ENCODE peak calls at places on chromosome 20, in nine cellular contexts. L is IMR-90, I is psoas muscle, E is uterus, T is fibroblast of lung, B is right lobe of liver, W is keratinocyte, G is K562, Z is pancreas. U is an unnamed sample.

GRCh38 chr20:60080401-60080800 is 122.2 kb downstream of the CDH26 start:
- DNase-seq in G (no peak), E (no peak), Z (no peak), T (no peak), L (no peak), B (no peak), W (no peak), I (no peak), U (no peak)

GRCh38 chr20:2104236-2104635 is 2.6 kb downstream of the STK35 start:
- DNase-seq in I (no peak), G (no peak), Z (no peak), L (no peak), E (no peak), B (no peak), T (no peak), W (no peak), U (no peak)

GRCh38 chr20:46364670-46365482 is 41.5 kb downstream of the ELMO2 start:
- DNase-seq in G (no peak), E (no peak), B (no peak), Z (no peak), W (no peak), L (no peak), I (no peak), T (no peak), U (no peak)

GRCh38 chr20:31560094-31560899 is 44.8 kb upstream of the ID1 start:
- DNase-seq in I (peak; percentile 85), B (peak; percentile 75), W (no peak), L (peak; percentile 86), T (peak; percentile 89), E (peak; percentile 65), G (peak; percentile 72), Z (peak; percentile 77), U (peak; percentile 48)

GRCh38 chr20:49582413-49583334 is 14.7 kb upstream of the PTGIS start:
- DNase-seq in T (no peak), Z (no peak), E (no peak), W (no peak), I (no peak), L (no peak), G (no peak), B (no peak), U (no peak)

GRCh38 chr20:25282034-25282781 is 34.3 kb downstream of the PYGB start:
- DNase-seq in L (no peak), G (no peak), T (no peak), Z (peak; percentile 55), B (peak; percentile 37), E (peak; percentile 10), I (peak; percentile 46), W (no peak), U (peak; percentile 6)

GRCh38 chr20:31985152-31985551 is 17.2 kb downstream of the XKR7 start:
- DNase-seq in E (no peak), I (no peak), W (no peak), B (no peak), G (no peak), T (no peak), L (no peak), Z (no peak), U (no peak)

GRCh38 chr20:60677819-60678218 is 574.2 kb upstream of the CDH4 start:
- DNase-seq in T (no peak), B (no peak), I (no peak), G (no peak), Z (no peak), L (no peak), E (no peak), W (no peak), U (no peak)

GRCh38 chr20:64079273-64080012 is at the start of gene RGS19:
- DNase-seq in T (peak; percentile 44), E (no peak), L (peak; percentile 64), W (no peak), Z (peak; percentile 91), I (peak; percentile 85), G (peak; percentile 94), B (peak; percentile 86), U (peak; percentile 49)

GRCh38 chr20:64080013-64080812 is at the start of gene OPRL1:
- DNase-seq in G (no peak), L (no peak), I (peak; percentile 62), B (no peak), W (no peak), E (no peak), Z (no peak), T (no peak), U (no peak)

GRCh38 chr20:64077876-64078551 is 1.3 kb downstream of the RGS19 start:
- DNase-seq in T (no peak), L (no peak), G (no peak), B (no peak), E (no peak), W (no peak), Z (no peak), I (no peak), U (no peak)

GRCh38 chr20:64077541-64077875 is 1.8 kb downstream of the RGS19 start:
- DNase-seq in W (no peak), T (no peak), G (no peak), L (no peak), I (no peak), Z (no peak), B (no peak), E (no peak), U (no peak)

DNA sequence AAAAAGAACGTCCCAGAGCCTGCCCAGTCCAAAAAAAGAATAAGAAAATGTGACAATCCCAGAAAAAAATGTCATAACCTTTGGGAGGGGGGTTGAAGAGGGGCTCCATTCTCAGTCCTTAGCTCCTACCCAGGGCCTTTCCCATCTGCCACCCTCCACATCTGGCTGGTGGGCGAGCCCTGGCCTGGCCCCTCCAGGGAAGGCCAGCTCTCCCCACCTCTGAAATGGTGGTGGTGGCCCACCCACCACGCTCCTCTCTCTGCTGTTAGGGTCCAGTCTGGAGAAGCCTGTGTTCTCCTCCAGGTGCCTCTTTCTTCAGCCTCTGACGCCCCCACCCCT is 415 bp downstream of the RGS19 start:
- DNase-seq in T (no peak), B (no peak), Z (no peak), I (no peak), L (no peak), G (no peak), W (no peak), E (no peak), U (no peak)
- H3K4me1 ChIP-seq in T (peaks cover 10% of the 10 kb centered on the region), B (no peaks in the 10 kb centered on the region), Z (peaks cover 2% of the 10 kb centered on the region), I (peaks cover 16% of the 10 kb centered on the region), L (peaks cover 17% of the 10 kb centered on the region), G (peaks cover 84% of the 10 kb centered on the region), W (peaks cover 19% of the 10 kb centered on the region), E (peaks cover 5% of the 10 kb centered on the region), U (no peaks in the 10 kb centered on the region)

GRCh38 chr20:1014471-1014870 is 12.4 kb upstream of the RSPO4 start:
- DNase-seq in W (no peak), B (no peak), T (no peak), Z (no peak), G (no peak), I (no peak), E (no peak), L (no peak), U (no peak)

GRCh38 chr20:1015181-1015580 is 13.1 kb upstream of the RSPO4 start:
- DNase-seq in L (no peak), G (no peak), T (no peak), E (no peak), Z (no peak), I (no peak), W (no peak), B (no peak), U (no peak)

GRCh38 chr20:1019344-1019743 is 17.2 kb upstream of the RSPO4 start:
- DNase-seq in E (no peak), I (no peak), Z (no peak), L (no peak), W (no peak), B (no peak), T (no peak), G (no peak), U (no peak)

GRCh38 chr20:1020614-1021013 is 18.5 kb upstream of the RSPO4 start:
- DNase-seq in G (no peak), T (no peak), L (no peak), B (no peak), Z (no peak), E (no peak), I (no peak), W (no peak), U (no peak)

DNA sequence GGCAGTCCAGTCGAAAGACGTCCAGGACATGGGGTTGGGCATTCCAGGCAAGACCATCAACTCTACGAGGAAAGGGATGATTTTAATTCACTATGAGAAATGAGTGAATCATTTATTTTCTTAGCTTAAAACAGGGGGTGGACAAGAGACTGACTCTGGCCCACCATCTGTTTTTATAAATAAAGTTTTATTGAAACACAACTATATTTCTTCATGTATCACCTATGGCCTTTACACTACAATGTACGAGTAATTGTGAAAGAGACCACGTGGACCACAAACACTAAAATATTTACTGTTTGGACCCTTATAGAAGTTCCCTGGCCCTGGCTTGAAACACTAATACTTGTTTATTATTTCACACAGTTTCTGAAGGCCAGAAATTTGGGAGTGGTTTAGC is 15.6 kb upstream of the RSPO4 start:
- DNase-seq in T (no peak), G (no peak), L (no peak), I (no peak), Z (no peak), E (no peak), W (no peak), B (no peak), U (no peak)
- TF ChIP-seq CTCF in T (no peak), G (no peak), L (no peak), I (no peak), Z (no peak), E (no peak), W (no peak), B (no peak), U (no peak)

GRCh38 chr20:4950841-4951240 is 50.5 kb downstream of the SLC23A2 start:
- DNase-seq in G (no peak), W (no peak), T (no peak), E (no peak), Z (no peak), L (no peak), B (no peak), I (no peak), U (no peak)

GRCh38 chr20:4951299-4951698 is 50.0 kb downstream of the SLC23A2 start:
- DNase-seq in L (peak; percentile 90), B (no peak), T (peak; percentile 83), I (no peak), E (peak; percentile 63), G (no peak), W (peak; percentile 77), Z (no peak), U (no peak)

GRCh38 chr20:4952229-4952628 is 49.1 kb downstream of the SLC23A2 start:
- DNase-seq in Z (no peak), B (no peak), E (no peak), I (no peak), L (no peak), W (no peak), G (no peak), T (no peak), U (no peak)

GRCh38 chr20:4956200-4956810 is 45.0 kb downstream of the SLC23A2 start:
- DNase-seq in L (peak; percentile 75), T (peak; percentile 74), B (no peak), W (no peak), G (peak; percentile 32), I (no peak), E (no peak), Z (no peak), U (no peak)

DNA sequence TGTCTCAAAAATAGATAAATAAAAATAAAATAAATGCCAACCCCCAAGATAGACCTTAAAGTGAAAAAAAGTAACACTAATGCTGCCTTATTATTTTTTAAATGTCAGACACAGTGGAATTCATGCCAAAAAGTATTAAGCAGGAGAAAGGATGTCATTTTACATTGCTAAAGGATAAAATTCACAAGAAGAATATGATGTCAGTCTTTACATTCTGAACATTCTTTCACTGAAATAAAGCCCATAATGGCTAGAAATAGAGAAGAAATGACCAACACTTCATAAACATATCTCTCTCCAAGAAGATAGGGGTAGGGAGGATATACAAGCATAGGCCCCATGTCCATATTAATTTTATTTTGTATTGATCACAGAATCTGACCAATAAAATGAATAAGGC is 47.4 kb downstream of the SLC23A2 start:
- DNase-seq in E (no peak), L (peak; percentile 44), G (no peak), Z (no peak), I (no peak), W (no peak), T (no peak), B (no peak), U (no peak)
- H3K27me3 ChIP-seq in E (no peaks in the 10 kb centered on the region), L (no peaks in the 10 kb centered on the region), G (no peaks in the 10 kb centered on the region), Z (no peaks in the 10 kb centered on the region), I (no peaks in the 10 kb centered on the region), W (no peaks in the 10 kb centered on the region), T (no peaks in the 10 kb centered on the region), B (no peaks in the 10 kb centered on the region), U (no peaks in the 10 kb centered on the region)

DNA sequence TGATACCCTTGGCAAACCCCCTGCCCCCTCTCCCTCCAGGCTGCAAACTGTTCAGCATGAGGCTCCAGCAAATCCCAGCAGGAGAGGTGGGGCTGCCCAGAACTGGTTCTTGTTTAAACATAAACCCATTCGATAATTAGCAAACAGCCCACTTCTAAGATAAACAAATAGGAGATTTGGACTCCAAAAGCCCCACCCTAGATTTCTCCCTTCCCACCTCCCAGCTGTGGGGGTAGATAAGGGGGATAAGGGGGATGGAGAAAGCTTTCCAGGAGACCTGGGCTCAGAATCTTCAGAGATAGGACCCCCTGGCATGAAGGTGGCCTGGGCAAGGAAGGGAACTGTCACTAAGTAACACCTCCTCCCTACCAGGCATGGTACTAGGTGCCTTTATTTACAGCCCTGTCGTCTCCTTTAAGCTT is 4.8 kb downstream of the SDC4 start:
- DNase-seq in W (no peak), E (no peak), T (no peak), G (peak; percentile 54), Z (no peak), B (peak; percentile 79), L (no peak), I (no peak), U (no peak)
- H3K4me1 ChIP-seq in W (peaks cover 84% of the 10 kb centered on the region), E (peaks cover 14% of the 10 kb centered on the region), T (peaks cover 50% of the 10 kb centered on the region), G (peaks cover 61% of the 10 kb centered on the region), Z (peaks cover 34% of the 10 kb centered on the region), B (peaks cover 31% of the 10 kb centered on the region), L (peaks cover 55% of the 10 kb centered on the region), I (peaks cover 67% of the 10 kb centered on the region), U (peaks cover 91% of the 10 kb centered on the region)

U was measured in tibial nerve.